ENCODE peak calls at places on chromosomes 6 and 20, in four cellular contexts. K is neuronal stem cell, F is mesendoderm, O is mesenchymal stem cell. U is an unnamed sample.

GRCh38 chr20:48405909-48406308 is 421.9 kb downstream of the PREX1 start:
- DNase-seq in K (no peak), F (peak), O (no peak), U (no peak)

GRCh38 chr6:128519931-128520435 is 416 bp downstream of the PTPRK start:
- DNase-seq in K (peak), F (peak), O (no peak), U (no peak)

GRCh38 chr20:23331951-23332350 is 18.6 kb upstream of the NXT1 start:
- DNase-seq in K (no peak), F (no peak), O (no peak), U (no peak)

GRCh38 chr20:17747431-17747846 is 47.7 kb downstream of the BANF2 start:
- DNase-seq in K (no peak), F (no peak), O (peak), U (peak)

GRCh38 chr6:105595829-105596228 is 192.9 kb upstream of the PREP start:
- DNase-seq in K (no peak), F (no peak), O (no peak), U (no peak)

GRCh38 chr20:33306807-33307206 is 23.8 kb downstream of the BPIFB1 start:
- DNase-seq in K (no peak), F (no peak), O (no peak), U (no peak)

GRCh38 chr20:38863024-38863851 is 57.7 kb downstream of the PPP1R16B start:
- DNase-seq in K (no peak), F (no peak), O (no peak), U (no peak)

GRCh38 chr6:133754298-133754697 is 134.6 kb upstream of the TCF21 start:
- DNase-seq in K (no peak), F (no peak), O (no peak), U (no peak)

GRCh38 chr6:159594106-159594749 is 98.8 kb downstream of the SOD2 start:
- DNase-seq in K (no peak), F (no peak), O (no peak), U (peak)

GRCh38 chr20:437787-438486 is 24.4 kb downstream of the TBC1D20 start:
- DNase-seq in K (no peak), F (no peak), O (no peak), U (no peak)

GRCh38 chr6:87575423-87575822 is 14.4 kb downstream of the RARS2 start:
- DNase-seq in K (no peak), F (no peak), O (no peak), U (no peak)

GRCh38 chr6:506508-506907 is 115.0 kb downstream of the IRF4 start:
- DNase-seq in K (no peak), F (no peak), O (no peak), U (no peak)

GRCh38 chr20:49964964-49965780 is 17.6 kb upstream of the SNAI1 start:
- DNase-seq in K (no peak), F (peak), O (no peak), U (no peak)

GRCh38 chr6:24356310-24357035 is 1.4 kb downstream of the DCDC2 start:
- DNase-seq in K (no peak), F (no peak), O (no peak), U (no peak)

GRCh38 chr6:4381379-4381778 is 246.0 kb upstream of the ECI2 start:
- DNase-seq in K (no peak), F (no peak), O (peak), U (peak)

GRCh38 chr20:53826597-53827291 is 233.1 kb upstream of the ZNF217 start:
- DNase-seq in K (no peak), F (no peak), O (no peak), U (peak)

GRCh38 chr20:415820-416322 is 7.8 kb downstream of the RBCK1 start:
- DNase-seq in K (no peak), F (no peak), O (no peak), U (no peak)

GRCh38 chr6:151675746-151676459 is 131.6 kb upstream of the ESR1 start:
- DNase-seq in K (peak), F (peak), O (peak), U (peak)

GRCh38 chr6:108114861-108115597 is 40.5 kb upstream of the OSTM1 start:
- DNase-seq in K (peak), F (peak), O (peak), U (peak)

GRCh38 chr6:39430446-39430845 is 107.9 kb upstream of the KCNK16 start:
- DNase-seq in K (no peak), F (no peak), O (no peak), U (no peak)

GRCh38 chr20:62227977-62228958 is 8.2 kb upstream of the HRH3 start:
- DNase-seq in K (no peak), F (peak), O (no peak), U (no peak)

GRCh38 chr20:50636601-50637539 is 54.5 kb downstream of the RIPOR3 start:
- DNase-seq in K (no peak), F (no peak), O (peak), U (peak)

GRCh38 chr6:147676896-147677295 is 168.4 kb downstream of the SAMD5 start:
- DNase-seq in K (no peak), F (no peak), O (no peak), U (no peak)

GRCh38 chr6:3566812-3567211 is 110.0 kb upstream of the SLC22A23 start:
- DNase-seq in K (no peak), F (no peak), O (peak), U (peak)

GRCh38 chr6:114747995-114748625 is 405.3 kb upstream of the HS3ST5 start:
- DNase-seq in K (peak), F (peak), O (peak), U (peak)

GRCh38 chr6:50007821-50008220 is 14.0 kb downstream of the DEFB110 start:
- DNase-seq in K (no peak), F (no peak), O (no peak), U (peak)

GRCh38 chr20:6469695-6470094 is 297.8 kb upstream of the BMP2 start:
- DNase-seq in K (no peak), F (no peak), O (no peak), U (no peak)

GRCh38 chr6:106511274-106512047 is 117.8 kb downstream of the RTN4IP1 start:
- DNase-seq in K (peak), F (peak), O (peak), U (no peak)

GRCh38 chr6:56204134-56204533 is 43.2 kb downstream of the COL21A1 start:
- DNase-seq in K (no peak), F (peak), O (peak), U (no peak)

GRCh38 chr6:162450358-162450757 is 277.2 kb downstream of the PRKN start:
- DNase-seq in K (no peak), F (peak), O (no peak), U (no peak)

GRCh38 chr6:5439749-5440148 is 178.4 kb downstream of the FARS2 start:
- DNase-seq in K (no peak), F (no peak), O (no peak), U (no peak)

GRCh38 chr6:2952557-2953095 is 18.7 kb downstream of the SERPINB6 start:
- DNase-seq in K (peak), F (peak), O (peak), U (peak)

GRCh38 chr6:14038636-14039035 is 78.9 kb upstream of the CD83 start:
- DNase-seq in K (no peak), F (no peak), O (peak), U (peak)

GRCh38 chr6:24910331-24910849 is 25.4 kb downstream of the RIPOR2 start:
- DNase-seq in K (no peak), F (peak), O (no peak), U (no peak)

GRCh38 chr6:20692023-20692422 is 157.8 kb downstream of the CDKAL1 start:
- DNase-seq in K (no peak), F (no peak), O (no peak), U (no peak)

GRCh38 chr20:1866834-1867233 is 28.4 kb upstream of the SIRPA start:
- DNase-seq in K (no peak), F (no peak), O (no peak), U (no peak)

GRCh38 chr6:3591970-3592369 is 135.1 kb upstream of the SLC22A23 start:
- DNase-seq in K (no peak), F (no peak), O (no peak), U (no peak)

GRCh38 chr20:19897891-19898290 is 119.3 kb upstream of the NAA20 start:
- DNase-seq in K (no peak), F (no peak), O (no peak), U (no peak)

GRCh38 chr6:116405147-116405546 is 34.4 kb downstream of the DSE start:
- DNase-seq in K (no peak), F (no peak), O (no peak), U (peak)

GRCh38 chr20:32236048-32236533 is 28.4 kb downstream of the POFUT1 start:
- DNase-seq in K (no peak), F (no peak), O (no peak), U (no peak)

GRCh38 chr20:32234135-32234808 is 26.6 kb downstream of the POFUT1 start:
- DNase-seq in K (no peak), F (no peak), O (no peak), U (no peak)

GRCh38 chr20:32236819-32237218 is 29.1 kb downstream of the POFUT1 start:
- DNase-seq in K (no peak), F (no peak), O (no peak), U (no peak)

GRCh38 chr20:32237419-32237818 is 29.7 kb downstream of the POFUT1 start:
- DNase-seq in K (no peak), F (no peak), O (no peak), U (no peak)

DNA sequence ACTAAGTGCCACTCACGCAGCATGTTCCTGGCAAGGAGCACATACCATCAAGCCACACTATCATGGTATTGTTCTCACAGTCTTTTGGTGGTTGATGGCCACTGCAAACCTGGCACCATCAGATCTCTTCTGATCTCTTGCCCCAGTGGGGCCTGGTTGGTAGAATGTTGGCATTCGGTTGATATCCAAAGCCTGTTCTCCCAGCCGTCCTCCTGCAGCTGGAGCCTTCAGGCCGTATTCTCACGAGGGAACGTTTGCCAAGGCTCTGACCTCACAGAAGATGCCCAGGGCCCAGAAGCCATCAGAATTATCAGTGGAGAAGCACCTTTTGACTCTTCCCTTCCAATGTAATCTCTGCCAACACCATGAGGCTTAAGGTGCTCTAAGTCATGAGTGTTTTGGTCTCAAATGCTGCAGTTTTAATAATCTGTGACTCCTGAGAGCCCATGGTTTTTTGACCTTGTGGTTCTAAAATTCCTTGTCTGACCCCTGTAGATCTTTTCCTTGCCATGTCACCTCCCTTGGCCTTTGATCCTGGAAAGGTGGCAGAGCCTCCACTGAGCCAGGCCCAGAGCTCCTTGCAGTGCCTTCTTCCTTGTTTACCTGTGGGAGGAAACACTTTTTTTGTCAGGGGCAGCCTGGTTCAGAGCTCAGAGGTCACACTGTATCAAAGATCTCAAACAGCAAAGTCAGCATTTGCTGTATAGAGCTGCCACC is 27.8 kb downstream of the POFUT1 start:
- DNase-seq in K (no peak), F (no peak), O (no peak), U (no peak)
- H4K8ac ChIP-seq in K (no peak), F (no peak), O (no peak), U (no peak)

GRCh38 chr6:155171747-155172191 is 92.0 kb upstream of the CLDN20 start:
- DNase-seq in K (no peak), F (no peak), O (peak), U (peak)
- H3K4me3 ChIP-seq in K (no peak), F (no peak), O (peak), U (no peak)

GRCh38 chr20:60038400-60038799 is 80.2 kb downstream of the CDH26 start:
- DNase-seq in K (no peak), F (peak), O (no peak), U (no peak)

GRCh38 chr20:60039526-60039925 is 81.3 kb downstream of the CDH26 start:
- DNase-seq in K (no peak), F (no peak), O (no peak), U (no peak)

GRCh38 chr20:60035486-60035885 is 77.3 kb downstream of the CDH26 start:
- DNase-seq in K (no peak), F (no peak), O (no peak), U (no peak)

GRCh38 chr20:60036346-60037119 is 78.3 kb downstream of the CDH26 start:
- DNase-seq in K (no peak), F (no peak), O (no peak), U (no peak)

DNA sequence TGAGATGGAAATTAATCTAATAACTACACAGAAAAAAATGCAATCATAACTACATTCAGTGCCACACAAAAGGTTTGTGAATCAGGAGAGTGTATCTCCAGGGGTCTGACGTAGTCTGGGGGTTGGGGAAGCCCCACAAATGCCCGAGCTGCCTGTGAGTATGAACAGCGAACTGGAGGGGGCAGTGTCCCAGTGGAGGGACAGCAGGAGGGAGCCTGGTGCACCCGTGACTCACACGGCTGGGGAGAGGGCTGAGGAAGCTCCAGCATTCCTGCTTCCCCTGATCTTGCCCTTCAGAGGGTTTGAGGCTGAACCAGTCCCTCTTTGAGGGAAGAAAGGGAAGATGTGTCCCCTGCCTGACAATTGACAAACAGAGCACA is 78.9 kb downstream of the CDH26 start:
- DNase-seq in K (no peak), F (peak), O (peak), U (peak)
- H4K8ac ChIP-seq in K (no peak), F (no peak), O (no peak), U (no peak)

DNA sequence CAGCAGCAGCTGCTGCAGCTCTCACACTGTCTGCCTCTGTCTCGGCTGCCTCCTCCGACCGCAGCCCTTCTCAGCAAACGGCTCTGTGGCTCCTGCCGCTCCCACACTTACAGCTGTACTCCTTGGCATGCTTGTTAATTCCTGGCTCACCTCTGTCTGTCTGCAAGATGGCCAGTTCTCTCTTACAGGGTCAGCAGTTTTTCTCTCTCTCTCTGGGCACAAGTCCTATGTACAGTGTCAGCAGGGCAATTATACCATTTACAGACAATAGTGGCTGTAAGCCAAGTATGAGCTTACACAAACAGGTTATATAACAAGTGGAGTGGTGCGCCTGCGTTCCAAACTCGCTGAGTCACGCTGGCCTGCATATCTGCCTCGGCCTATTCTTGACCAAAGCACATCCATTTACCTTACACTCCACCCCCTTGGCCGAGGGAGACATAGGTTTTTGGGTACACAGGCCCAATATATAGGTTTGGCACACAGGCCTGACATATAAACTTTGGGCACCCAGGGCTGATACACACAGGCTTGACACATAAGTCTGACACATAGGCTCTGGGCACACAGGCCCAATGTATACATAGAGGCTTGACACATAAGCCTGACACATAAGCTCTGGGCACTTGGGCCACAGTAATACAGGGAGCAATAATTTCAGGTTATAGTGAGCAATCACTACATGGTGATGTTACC is 4.4 kb downstream of the ZKSCAN3 start:
- DNase-seq in K (no peak), F (peak), O (peak), U (peak)
- H3K4me3 ChIP-seq in K (no peak), F (no peak), O (peak), U (no peak)

GRCh38 chr6:15500078-15500740 is 162.6 kb downstream of the DTNBP1 start:
- DNase-seq in K (no peak), F (no peak), O (no peak), U (no peak)

GRCh38 chr6:15499591-15499990 is 163.2 kb downstream of the DTNBP1 start:
- DNase-seq in K (no peak), F (no peak), O (no peak), U (no peak)

GRCh38 chr6:15502451-15503345 is 160.1 kb downstream of the DTNBP1 start:
- DNase-seq in K (no peak), F (no peak), O (no peak), U (no peak)

GRCh38 chr6:15501806-15502450 is 160.9 kb downstream of the DTNBP1 start:
- DNase-seq in K (no peak), F (no peak), O (peak), U (peak)

DNA sequence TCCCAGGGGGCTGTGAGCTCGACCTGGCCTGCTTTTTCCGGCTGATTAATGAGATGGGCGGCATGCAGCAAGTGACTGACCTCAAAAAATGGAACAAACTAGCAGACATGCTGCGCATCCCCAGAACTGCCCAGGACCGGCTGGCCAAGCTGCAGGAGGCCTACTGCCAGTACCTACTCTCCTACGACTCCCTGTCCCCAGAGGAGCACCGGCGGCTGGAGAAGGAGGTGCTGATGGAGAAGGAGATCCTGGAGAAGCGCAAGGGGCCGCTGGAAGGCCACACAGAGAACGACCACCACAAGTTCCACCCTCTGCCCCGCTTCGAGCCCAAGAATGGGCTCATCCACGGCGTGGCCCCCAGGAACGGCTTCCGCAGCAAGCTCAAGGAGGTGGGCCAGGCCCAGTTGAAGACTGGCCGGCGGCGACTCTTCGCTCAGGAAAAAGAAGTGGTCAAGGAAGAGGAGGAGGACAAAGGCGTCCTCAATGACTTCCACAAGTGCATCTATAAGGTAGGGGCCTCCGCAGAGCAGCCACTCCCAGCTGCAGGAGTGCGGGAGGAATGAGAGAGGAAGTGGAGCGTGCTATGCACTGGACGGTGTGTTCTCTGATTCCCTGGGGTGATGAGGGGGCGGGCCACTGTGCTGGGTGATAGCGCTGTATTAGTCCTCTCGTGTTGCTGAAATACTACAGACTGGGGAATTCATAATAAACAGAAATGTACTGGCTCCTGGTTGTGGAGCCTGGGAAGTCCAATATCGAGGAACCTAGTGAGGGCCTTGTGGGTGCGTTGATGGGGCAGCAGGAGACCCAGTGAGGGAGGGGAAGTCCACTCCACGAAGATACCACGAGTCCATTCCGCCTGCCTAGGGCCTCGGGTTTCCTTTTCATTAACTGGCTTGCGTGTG is 161.7 kb downstream of the DTNBP1 start:
- DNase-seq in K (no peak), F (no peak), O (no peak), U (no peak)
- H4K8ac ChIP-seq in K (no peak), F (no peak), O (no peak), U (no peak)

GRCh38 chr6:71403422-71404134 is 115.0 kb downstream of the OGFRL1 start:
- DNase-seq in K (no peak), F (peak), O (peak), U (no peak)
- H3K4me3 ChIP-seq in K (no peak), F (no peak), O (no peak), U (peak)

DNA sequence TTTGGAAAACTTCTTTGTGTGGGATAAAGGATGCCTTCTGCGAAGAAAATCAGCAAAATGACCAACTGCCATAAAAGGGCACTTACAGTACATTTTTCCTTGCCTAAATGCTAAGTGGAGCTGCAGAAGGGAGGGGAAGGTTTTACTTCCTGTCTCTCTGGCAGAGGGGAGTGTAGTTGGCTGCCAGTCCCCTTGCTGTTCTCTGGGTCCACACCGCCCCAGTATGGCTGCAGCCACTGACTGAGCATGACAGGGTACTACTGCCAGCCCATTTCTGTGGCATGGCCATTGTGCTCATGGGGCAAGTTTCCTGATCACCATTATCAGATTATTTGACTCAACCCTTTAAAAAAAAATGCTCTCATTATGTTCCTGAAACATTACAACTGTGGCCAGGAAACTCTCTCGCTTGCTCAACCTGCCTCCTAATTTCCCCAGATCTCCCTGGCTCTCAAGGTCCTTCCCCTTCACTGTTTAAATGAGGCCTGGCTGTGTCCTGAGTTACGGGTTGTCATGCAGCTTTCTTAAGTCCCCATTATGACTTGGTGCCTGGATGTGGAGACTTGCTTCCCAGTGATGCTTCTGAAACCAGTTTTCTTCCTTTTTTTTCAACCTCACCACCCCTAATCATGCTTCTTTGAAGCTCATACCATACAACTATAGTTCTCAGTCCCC is 34.5 kb upstream of the FAM184A start:
- DNase-seq in K (no peak), F (no peak), O (no peak), U (no peak)
- H4K8ac ChIP-seq in K (no peak), F (no peak), O (peak), U (no peak)